ENCODE peak calls at places on chromosomes 16 and 17, in six cellular contexts. J is CD4-positive, CD25-positive, alpha-beta regulatory T cell; K is upper lobe of right lung; S is OCI-LY7; P is lung; L is skeletal muscle cell. G is an unnamed sample.

GRCh38 chr16:61323456-61323855 is 712.8 kb downstream of the CDH8 start:
- DNase-seq in J (no peak), K (no peak), S (no peak), P (no peak), L (no peak), G (no peak)

GRCh38 chr17:9121186-9121820 is 100.0 kb downstream of the NTN1 start:
- DNase-seq in J (no peak), K (peak; percentile 31), S (no peak), P (no peak), L (no peak), G (no peak)

GRCh38 chr17:36935681-36936454 is 1.4 kb upstream of the LHX1 start:
- DNase-seq in J (no peak), K (no peak), S (no peak), P (no peak), L (no peak), G (no peak)

GRCh38 chr17:60391419-60392041 is 403 bp downstream of the USP32 start:
- DNase-seq in J (no peak), K (no peak), S (no peak), P (no peak), L (no peak), G (no peak)

GRCh38 chr17:79933863-79934652 is 94.8 kb upstream of the CBX4 start:
- DNase-seq in J (peak; percentile 71), K (no peak), S (peak; percentile 26), P (no peak), L (no peak), G (peak; percentile 32)

GRCh38 chr17:50603340-50603739 is 31.3 kb upstream of the ABCC3 start:
- DNase-seq in J (no peak), K (no peak), S (peak; percentile 30), P (no peak), L (no peak), G (no peak)

GRCh38 chr17:511833-512251 is 159.2 kb upstream of the RPH3AL start:
- DNase-seq in J (no peak), K (no peak), S (no peak), P (no peak), L (no peak), G (no peak)

GRCh38 chr17:71522383-71522782 is 598.4 kb upstream of the SOX9 start:
- DNase-seq in J (no peak), K (no peak), S (no peak), P (no peak), L (no peak), G (no peak)

GRCh38 chr17:35167046-35167445 is 19.4 kb downstream of the UNC45B start:
- DNase-seq in J (no peak), K (no peak), S (no peak), P (no peak), L (no peak), G (no peak)

DNA sequence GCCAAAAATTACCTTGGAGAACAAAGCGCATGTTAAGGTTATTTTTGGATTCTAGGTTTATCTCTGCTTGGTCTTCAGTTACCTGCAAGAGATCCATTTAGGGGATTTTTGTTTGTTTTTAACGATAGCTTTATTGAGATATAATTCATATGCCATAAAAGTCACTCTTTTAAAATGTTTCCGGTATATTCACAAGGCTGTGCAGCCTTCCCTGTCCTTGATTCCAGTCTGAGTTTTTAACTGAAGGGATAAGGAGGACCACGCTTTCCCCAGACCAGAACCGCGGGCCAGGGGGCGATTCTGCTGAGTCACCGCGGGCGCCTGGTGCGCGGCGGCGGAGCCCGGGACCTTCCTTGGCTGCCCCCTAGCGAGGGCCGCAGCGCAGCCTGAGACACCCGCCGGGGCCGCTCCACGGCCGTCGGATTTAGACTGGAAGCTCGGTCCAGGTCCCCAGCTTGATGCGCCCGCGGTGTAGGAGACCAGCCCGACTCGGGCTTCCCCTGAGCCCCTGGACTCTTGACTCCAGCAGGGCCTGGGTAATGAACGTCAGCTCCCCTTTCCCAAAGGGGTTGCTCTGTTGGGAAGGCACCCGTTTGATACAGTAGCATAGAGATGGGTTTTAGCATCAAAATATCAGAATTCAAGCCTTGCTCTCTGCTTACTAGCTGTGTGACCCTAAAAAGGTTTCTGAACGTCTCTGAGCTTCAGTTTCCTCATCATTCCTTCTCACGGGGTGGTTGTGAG is 50.0 kb upstream of the STH start:
- DNase-seq in J (peak; percentile 64), K (peak; percentile 89), S (peak; percentile 52), P (peak; percentile 66), L (peak; percentile 7), G (peak; percentile 24)
- H3K4me3 ChIP-seq in J (peak overlapping the region; percentile 42), K (peak overlapping the region; percentile 31), S (no peak overlapping the region), P (no peak overlapping the region), L (no peak overlapping the region), G (peak overlapping the region; percentile 25)

GRCh38 chr17:56678249-56679144 is 85.0 kb downstream of the NOG start:
- DNase-seq in J (no peak), K (no peak), S (no peak), P (no peak), L (no peak), G (no peak)
- H3K4me3 ChIP-seq in J (peak overlapping the region; percentile 52), K (peak overlapping the region; percentile 24), S (no peak overlapping the region), P (no peak overlapping the region), L (peak overlapping the region; percentile 23), G (no peak overlapping the region)

DNA sequence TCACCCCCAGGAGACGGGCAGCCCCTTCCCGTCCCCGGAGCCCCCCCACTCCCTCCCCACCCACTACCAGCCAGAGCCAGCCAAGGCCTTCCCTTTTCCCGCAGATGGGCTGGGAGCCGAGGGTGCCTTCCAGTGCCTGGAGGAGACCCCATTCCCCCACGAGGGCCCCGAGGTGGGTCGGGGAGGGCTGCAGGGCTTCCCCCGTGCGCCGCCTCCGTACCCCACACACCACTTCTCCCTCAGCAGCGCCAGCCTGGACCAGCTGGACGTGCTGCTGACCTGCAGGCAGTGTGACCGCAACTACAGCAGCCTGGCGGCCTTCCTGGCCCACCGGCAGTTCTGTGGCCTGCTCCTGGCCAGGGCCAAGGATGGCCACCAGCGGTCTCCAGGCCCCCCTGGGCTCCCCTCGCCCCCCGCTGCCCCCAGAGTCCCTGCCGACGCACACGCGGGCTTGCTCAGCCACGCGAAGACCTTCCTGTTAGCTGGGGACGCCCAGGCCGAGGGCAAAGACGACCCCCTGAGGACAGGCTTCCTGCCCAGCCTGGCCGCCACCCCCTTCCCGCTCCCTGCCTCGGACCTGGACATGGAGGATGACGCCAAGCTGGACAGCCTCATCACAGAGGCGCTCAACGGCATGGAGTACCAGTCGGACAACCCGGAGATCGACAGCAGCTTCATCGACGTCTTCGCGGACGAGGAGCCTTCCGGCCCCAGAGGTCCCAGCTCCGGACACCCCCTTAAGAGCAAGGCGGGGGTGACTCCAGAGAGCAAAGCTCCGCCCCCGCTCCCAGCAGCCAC is 23.5 kb upstream of the ZFPM1 start:
- DNase-seq in J (no peak), K (no peak), S (no peak), P (no peak), L (no peak), G (no peak)
- H3K4me3 ChIP-seq in J (no peak overlapping the region), K (peak overlapping the region; percentile 51), S (no peak overlapping the region), P (no peak overlapping the region), L (peak overlapping the region; percentile 37), G (no peak overlapping the region)

GRCh38 chr16:85898521-85899442 is at the start of gene IRF8:
- DNase-seq in J (peak; percentile 53), K (peak; percentile 91), S (peak; percentile 92), P (peak; percentile 68), L (no peak), G (no peak)
- H3K4me3 ChIP-seq in J (no peak within 1 kb of the TSS), K (peak within 1 kb of the TSS; percentile 65), S (peak within 1 kb of the TSS; percentile 96), P (peak within 1 kb of the TSS; percentile 55), L (peak within 1 kb of the TSS; percentile 37), G (no peak within 1 kb of the TSS)

GRCh38 chr17:39604911-39605491 is 2.7 kb downstream of the NEUROD2 start:
- DNase-seq in J (no peak), K (no peak), S (no peak), P (no peak), L (no peak), G (no peak)

GRCh38 chr17:39607057-39607850 is 466 bp downstream of the NEUROD2 start:
- DNase-seq in J (no peak), K (no peak), S (no peak), P (no peak), L (no peak), G (no peak)

GRCh38 chr17:39607851-39608130 is at the start of gene NEUROD2:
- DNase-seq in J (no peak), K (no peak), S (no peak), P (no peak), L (no peak), G (no peak)

GRCh38 chr17:39605492-39606433 is 2.0 kb downstream of the NEUROD2 start:
- DNase-seq in J (peak; percentile 28), K (no peak), S (no peak), P (no peak), L (no peak), G (no peak)

DNA sequence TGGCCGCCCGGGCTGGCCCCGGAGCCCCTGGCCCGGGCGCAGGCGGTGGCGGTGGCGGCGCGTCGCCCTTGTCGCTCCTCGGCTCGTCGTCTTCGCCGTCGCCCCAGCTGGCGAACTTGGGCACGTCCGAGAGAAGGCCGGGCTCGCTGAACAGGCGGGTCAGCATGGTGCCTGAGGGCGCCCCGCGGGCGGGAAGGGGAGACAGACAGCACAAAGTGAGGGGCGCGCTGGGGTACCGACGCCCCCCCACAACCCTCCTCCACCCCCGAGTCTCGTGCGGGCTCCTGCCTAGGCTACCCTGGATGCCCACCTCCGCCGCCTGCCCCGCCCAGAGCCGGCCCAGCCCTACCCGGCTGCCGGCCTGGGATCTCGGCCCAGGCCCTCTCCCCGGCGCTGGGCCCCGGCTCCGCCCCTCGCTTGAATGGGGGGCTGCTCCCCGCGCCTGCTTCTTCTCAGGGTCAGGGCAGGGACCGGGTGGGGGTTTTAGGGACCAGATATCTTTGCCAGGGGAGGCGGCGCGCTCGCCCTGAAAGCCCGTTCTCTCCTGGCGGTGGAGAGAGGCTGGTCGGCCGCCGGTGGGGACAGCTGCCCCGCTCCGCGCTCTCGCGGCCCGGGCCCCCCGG is 1.2 kb downstream of the NEUROD2 start:
- DNase-seq in J (no peak), K (no peak), S (no peak), P (no peak), L (no peak), G (no peak)
- H3K4me3 ChIP-seq in J (no peak overlapping the region), K (no peak overlapping the region), S (no peak overlapping the region), P (no peak overlapping the region), L (no peak overlapping the region), G (no peak overlapping the region)

GRCh38 chr17:28807925-28808641 is 34.5 kb downstream of the FAM222B start:
- DNase-seq in J (no peak), K (no peak), S (no peak), P (no peak), L (peak; percentile 86), G (no peak)
- H3K4me3 ChIP-seq in J (no peak overlapping the region), K (no peak overlapping the region), S (no peak overlapping the region), P (no peak overlapping the region), L (peak overlapping the region; percentile 17), G (no peak overlapping the region)

G was measured in Jurkat, Clone E6-1.